ENCODE peak calls at places on chromosomes 6 and 20, in six cellular contexts. G is GM12891, A is HepG2, K is H1, U is K562, J is GM12878. E is an unnamed sample.

GRCh38 chr6:113171882-113172281 is 685.3 kb upstream of the MARCKS start:
- DNase-seq in K (no peak), A (no peak), G (no peak), J (no peak), U (no peak), E (no peak)

GRCh38 chr6:84847349-84848160 is 83.2 kb upstream of the TBX18 start:
- DNase-seq in J (no peak), U (no peak), G (no peak), A (no peak), K (no peak), E (no peak)

GRCh38 chr20:46939031-46939430 is 44.4 kb downstream of the EYA2 start:
- DNase-seq in U (peak; percentile 82), A (peak; percentile 32), K (no peak), J (no peak), G (no peak), E (no peak)

GRCh38 chr6:95686858-95687257 is 109.5 kb downstream of the MANEA start:
- DNase-seq in J (no peak), G (no peak), A (no peak), U (no peak), K (no peak), E (no peak)

GRCh38 chr6:107228754-107229153 is 113.4 kb upstream of the BEND3 start:
- DNase-seq in K (no peak), U (no peak), G (no peak), J (no peak), A (no peak), E (no peak)

GRCh38 chr6:30990422-30991086 is 7.0 kb downstream of the MUC21 start:
- DNase-seq in G (peak; percentile 44), K (no peak), A (no peak), J (no peak), U (no peak), E (peak; percentile 34)

GRCh38 chr6:117483645-117484016 is 1.2 kb downstream of the DCBLD1 start:
- DNase-seq in A (peak; percentile 44), U (no peak), K (no peak), G (no peak), J (no peak), E (no peak)

GRCh38 chr6:3442444-3443220 is 14.2 kb downstream of the SLC22A23 start:
- DNase-seq in K (no peak), G (no peak), U (peak; percentile 54), A (no peak), J (no peak), E (no peak)

GRCh38 chr6:27836783-27837635 is 75.2 kb downstream of the OR2B2 start:
- DNase-seq in U (peak; percentile 50), K (no peak), J (no peak), A (peak; percentile 86), G (no peak), E (no peak)

GRCh38 chr6:99933129-99933528 is 60.9 kb downstream of the MCHR2 start:
- DNase-seq in G (no peak), K (no peak), A (no peak), J (no peak), U (no peak), E (no peak)

GRCh38 chr6:64034840-64035656 is 399.4 kb downstream of the PHF3 start:
- DNase-seq in K (no peak), J (no peak), G (no peak), U (no peak), A (no peak), E (no peak)

GRCh38 chr6:168188310-168188973 is 109.4 kb upstream of the FRMD1 start:
- DNase-seq in K (no peak), A (no peak), U (no peak), J (no peak), G (no peak), E (no peak)

GRCh38 chr6:130037207-130037811 is 18.9 kb downstream of the L3MBTL3 start:
- DNase-seq in K (no peak), G (no peak), U (peak; percentile 21), A (no peak), J (no peak), E (no peak)

GRCh38 chr6:136036601-136037000 is 185.1 kb downstream of the PDE7B start:
- DNase-seq in K (no peak), J (no peak), A (no peak), U (no peak), G (no peak), E (no peak)

GRCh38 chr6:5412663-5413062 is 151.3 kb downstream of the FARS2 start:
- DNase-seq in J (no peak), A (no peak), G (no peak), K (no peak), U (no peak), E (no peak)

GRCh38 chr6:56725257-56725656 is 82.6 kb upstream of the DST start:
- DNase-seq in A (peak; percentile 23), U (no peak), G (no peak), K (no peak), J (no peak), E (no peak)

GRCh38 chr20:15100506-15101160 is 763.2 kb upstream of the FLRT3 start:
- DNase-seq in U (no peak), G (no peak), K (no peak), J (no peak), A (no peak), E (no peak)

GRCh38 chr20:63029358-63030121 is 22.8 kb upstream of the BHLHE23 start:
- DNase-seq in J (no peak), U (no peak), A (no peak), K (no peak), G (no peak), E (no peak)

GRCh38 chr6:163346529-163346961 is 68.0 kb upstream of the QKI start:
- DNase-seq in G (no peak), K (no peak), J (no peak), A (no peak), U (no peak), E (no peak)

GRCh38 chr6:152110878-152111820 is 303.7 kb downstream of the ESR1 start:
- DNase-seq in J (no peak), G (no peak), A (no peak), U (no peak), K (no peak), E (no peak)

GRCh38 chr20:35235881-35236280 is 9.4 kb downstream of the MMP24 start:
- DNase-seq in A (no peak), G (no peak), U (no peak), J (no peak), K (no peak), E (no peak)

GRCh38 chr6:44606506-44606905 is 219.0 kb downstream of the CDC5L start:
- DNase-seq in A (no peak), K (no peak), U (no peak), J (no peak), G (no peak), E (no peak)

GRCh38 chr20:10453241-10453640 is 18.1 kb downstream of the SLX4IP start:
- DNase-seq in U (no peak), G (no peak), K (no peak), J (peak; percentile 66), A (no peak), E (no peak)

GRCh38 chr6:3751730-3752537 is 421 bp upstream of the PXDC1 start:
- DNase-seq in U (peak; percentile 83), K (no peak), J (no peak), G (peak; percentile 79), A (peak; percentile 87), E (peak; percentile 81)

GRCh38 chr20:33731693-33732165 is at the start of gene ZNF341:
- DNase-seq in G (peak; percentile 74), J (peak; percentile 16), U (peak; percentile 88), K (no peak), A (peak; percentile 90), E (peak; percentile 69)

GRCh38 chr6:33787954-33788693 is 806 bp downstream of the LEMD2 start:
- DNase-seq in J (peak; percentile 27), G (peak; percentile 75), A (peak; percentile 46), U (peak; percentile 83), K (no peak), E (peak; percentile 75)
- TF ChIP-seq POLR2A in J (peak; percentile 77), G (peak; percentile 42), A (peak; percentile 74), U (peak; percentile 66), K (no peak), E (peak; percentile 61)

DNA sequence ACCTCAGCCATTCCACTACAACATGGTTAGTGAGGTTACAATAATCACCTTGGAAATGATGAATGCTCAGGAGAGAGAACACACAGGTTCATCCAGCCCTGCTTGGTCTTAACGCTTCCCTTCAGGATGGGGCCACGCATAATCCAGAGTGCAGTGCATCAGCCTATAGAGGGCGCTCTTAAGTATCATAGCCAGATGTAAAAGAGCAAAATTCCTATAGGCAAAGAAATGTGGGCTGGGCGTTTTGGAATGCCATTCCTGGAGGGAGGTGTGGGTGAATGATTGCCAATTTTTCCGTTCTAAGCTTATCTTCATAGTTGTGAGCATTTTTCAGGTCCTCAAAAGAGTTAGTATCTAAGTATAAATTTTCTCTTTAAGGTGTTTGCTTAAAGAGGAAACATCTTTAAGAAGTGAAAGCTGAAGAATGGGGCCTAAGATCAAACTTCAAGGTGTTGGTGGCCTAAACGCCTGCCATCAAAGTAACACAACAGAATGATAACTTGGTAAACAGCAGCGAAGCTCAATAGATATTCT is 1.8 kb downstream of the RIPOR2 start:
- DNase-seq in J (no peak), U (peak; percentile 42), G (no peak), K (no peak), A (peak; percentile 43), E (no peak)
- TF ChIP-seq TAF1 in J (no peak), U (no peak), G (no peak), K (no peak), A (no peak), E (no peak)

GRCh38 chr6:138406443-138406842 is 2.4 kb downstream of the HEBP2 start:
- DNase-seq in J (no peak), A (no peak), K (no peak), U (no peak), G (no peak), E (no peak)

GRCh38 chr6:138410048-138410735 is 6.2 kb downstream of the HEBP2 start:
- DNase-seq in G (no peak), A (no peak), J (no peak), K (no peak), U (no peak), E (no peak)

GRCh38 chr6:138415125-138415524 is 11.1 kb downstream of the HEBP2 start:
- DNase-seq in G (no peak), A (no peak), K (no peak), U (no peak), J (no peak), E (no peak)

GRCh38 chr6:138416201-138416600 is 12.2 kb downstream of the HEBP2 start:
- DNase-seq in A (no peak), K (no peak), G (no peak), J (no peak), U (no peak), E (no peak)

DNA sequence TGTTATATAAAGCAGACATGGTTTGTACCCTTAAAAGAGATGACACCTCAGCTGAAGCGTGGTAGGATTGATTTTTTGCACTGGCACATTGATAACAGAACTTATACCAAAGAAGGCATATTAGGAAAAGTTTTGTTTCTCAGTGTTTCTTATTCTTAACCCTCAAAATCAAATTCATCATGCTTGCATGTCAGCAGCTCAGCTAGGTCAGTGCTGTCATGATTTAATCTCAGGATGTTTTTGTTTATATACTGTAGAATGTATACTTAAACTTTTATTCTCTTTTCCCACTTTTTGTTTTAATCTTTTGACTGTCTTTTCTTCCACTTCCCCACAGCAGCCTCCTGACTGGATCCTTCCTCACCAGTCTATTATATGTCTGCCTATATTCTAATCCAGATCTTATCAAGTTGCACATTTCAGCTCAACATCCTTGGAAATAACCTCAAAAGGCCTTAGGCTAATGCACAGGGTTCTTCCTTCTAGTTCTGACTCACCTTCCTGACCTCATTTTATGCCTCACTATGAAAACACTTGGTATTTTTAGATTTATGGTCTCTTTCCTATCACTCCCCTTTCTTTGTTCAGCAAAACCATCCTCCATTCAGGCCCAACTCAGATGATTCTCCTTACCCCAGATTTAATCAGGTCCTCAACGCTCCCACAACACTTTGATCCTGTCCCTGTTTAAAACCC is 7.1 kb downstream of the HEBP2 start:
- DNase-seq in U (no peak), J (no peak), G (no peak), K (no peak), A (no peak), E (no peak)
- TF ChIP-seq POLR2A in U (no peak), J (no peak), G (no peak), K (no peak), A (no peak), E (no peak)

GRCh38 chr6:88665131-88665530 is 298.3 kb downstream of the RNGTT start:
- DNase-seq in A (no peak), J (no peak), K (no peak), U (no peak), G (no peak), E (no peak)
- TF ChIP-seq TAF1 in A (no peak), J (no peak), K (no peak), U (no peak), G (no peak), E (no peak)

E was measured in GM12892.